ENCODE peak calls at places on chromosomes 4 and X, in five cellular contexts. One of them, this sample, is unnamed.

GRCh38 chrX:129823115-129823514 is 20.6 kb downstream of the ZDHHC9 start:
- DNase-seq in A549: peak; percentile 58
- DNase-seq in epithelial cell of esophagus: peak; percentile 28
- DNase-seq in foreskin melanocyte: no peak
- DNase-seq in spleen: no peak
- DNase-seq in this sample: no peak

GRCh38 chr4:54226399-54227260 is 2.5 kb upstream of the PDGFRA start:
- DNase-seq in A549: no peak
- DNase-seq in epithelial cell of esophagus: no peak
- DNase-seq in foreskin melanocyte: no peak
- DNase-seq in spleen: peak; percentile 80
- DNase-seq in this sample: no peak

GRCh38 chr4:610411-611261 is 14.7 kb upstream of the PDE6B start:
- DNase-seq in A549: peak; percentile 26
- DNase-seq in epithelial cell of esophagus: peak; percentile 93
- DNase-seq in foreskin melanocyte: no peak
- DNase-seq in spleen: peak; percentile 70
- DNase-seq in this sample: peak; percentile 45

GRCh38 chr4:117400039-117400835 is 314.9 kb upstream of the TRAM1L1 start:
- DNase-seq in A549: peak; percentile 16
- DNase-seq in epithelial cell of esophagus: peak; percentile 51
- DNase-seq in foreskin melanocyte: peak; percentile 38
- DNase-seq in spleen: no peak
- DNase-seq in this sample: no peak

GRCh38 chr4:110982486-110982885 is 359.6 kb upstream of the PITX2 start:
- DNase-seq in A549: no peak
- DNase-seq in epithelial cell of esophagus: no peak
- DNase-seq in foreskin melanocyte: no peak
- DNase-seq in spleen: no peak
- DNase-seq in this sample: no peak

GRCh38 chr4:61723492-61723891 is 523.4 kb downstream of the ADGRL3 start:
- DNase-seq in A549: no peak
- DNase-seq in epithelial cell of esophagus: no peak
- DNase-seq in foreskin melanocyte: no peak
- DNase-seq in spleen: no peak
- DNase-seq in this sample: no peak

GRCh38 chr4:112431158-112431557 is 84.8 kb downstream of the NEUROG2 start:
- DNase-seq in A549: no peak
- DNase-seq in epithelial cell of esophagus: no peak
- DNase-seq in foreskin melanocyte: no peak
- DNase-seq in spleen: no peak
- DNase-seq in this sample: no peak

GRCh38 chr4:159444668-159445067 is 341.8 kb downstream of the RAPGEF2 start:
- DNase-seq in A549: peak; percentile 8
- DNase-seq in epithelial cell of esophagus: peak; percentile 79
- DNase-seq in foreskin melanocyte: no peak
- DNase-seq in spleen: no peak
- DNase-seq in this sample: no peak

GRCh38 chr4:146342600-146343192 is 128.4 kb downstream of the REELD1 start:
- DNase-seq in A549: peak; percentile 38
- DNase-seq in epithelial cell of esophagus: peak; percentile 61
- DNase-seq in foreskin melanocyte: no peak
- DNase-seq in spleen: no peak
- DNase-seq in this sample: no peak

GRCh38 chr4:6779667-6780565 is 2.6 kb upstream of the KIAA0232 start:
- DNase-seq in A549: no peak
- DNase-seq in epithelial cell of esophagus: no peak
- DNase-seq in foreskin melanocyte: no peak
- DNase-seq in spleen: no peak
- DNase-seq in this sample: no peak

GRCh38 chrX:806586-806985 is 176.0 kb downstream of the SHOX start:
- DNase-seq in A549: no peak
- DNase-seq in epithelial cell of esophagus: no peak
- DNase-seq in foreskin melanocyte: no peak
- DNase-seq in spleen: no peak
- DNase-seq in this sample: no peak

GRCh38 chr4:56655209-56655626 is 25.9 kb downstream of the HOPX start:
- DNase-seq in A549: no peak
- DNase-seq in epithelial cell of esophagus: peak; percentile 39
- DNase-seq in foreskin melanocyte: no peak
- DNase-seq in spleen: peak; percentile 78
- DNase-seq in this sample: no peak

GRCh38 chr4:52873191-52873590 is 11.1 kb downstream of the RASL11B start:
- DNase-seq in A549: no peak
- DNase-seq in epithelial cell of esophagus: no peak
- DNase-seq in foreskin melanocyte: no peak
- DNase-seq in spleen: no peak
- DNase-seq in this sample: no peak

GRCh38 chr4:24370421-24370820 is 213.9 kb downstream of the DHX15 start:
- DNase-seq in A549: no peak
- DNase-seq in epithelial cell of esophagus: no peak
- DNase-seq in foreskin melanocyte: no peak
- DNase-seq in spleen: no peak
- DNase-seq in this sample: no peak

GRCh38 chrX:74537011-74537390 is 77.4 kb downstream of the RLIM start:
- DNase-seq in A549: no peak
- DNase-seq in epithelial cell of esophagus: no peak
- DNase-seq in foreskin melanocyte: peak; percentile 11
- DNase-seq in spleen: no peak
- DNase-seq in this sample: no peak

GRCh38 chr4:40526741-40527140 is 102.9 kb downstream of the RBM47 start:
- DNase-seq in A549: no peak
- DNase-seq in epithelial cell of esophagus: no peak
- DNase-seq in foreskin melanocyte: no peak
- DNase-seq in spleen: no peak
- DNase-seq in this sample: no peak

GRCh38 chrX:64996805-64997204 is 20.6 kb upstream of the ZC4H2 start:
- DNase-seq in A549: no peak
- DNase-seq in epithelial cell of esophagus: no peak
- DNase-seq in foreskin melanocyte: no peak
- DNase-seq in spleen: no peak
- DNase-seq in this sample: no peak

This sample was measured in DMS 273 treated with DMSO at 0.1 percent for 48 hours.